ENCODE peak calls at places on chromosomes 2 and 18, in ten cellular contexts. One of them, this sample, is unnamed. For H3K4me1, the result is how much of the 10 kb centered on the place peaks cover.

GRCh38 chr2:236919209-236919608 is 166.5 kb upstream of the COPS8 start:
- DNase-seq in fibroblast of lung: peak
- DNase-seq in heart left ventricle: no peak
- DNase-seq in ascending aorta: no peak
- DNase-seq in K562: no peak
- DNase-seq in A549: peak
- DNase-seq in upper lobe of left lung: no peak
- DNase-seq in Karpas-422: no peak
- DNase-seq in GM23248: peak
- DNase-seq in stomach: no peak
- DNase-seq in this sample: no peak

GRCh38 chr2:29703336-29703735 is 218.1 kb downstream of the ALK start:
- DNase-seq in K562: no peak
- DNase-seq in upper lobe of left lung: no peak
- DNase-seq in Karpas-422: no peak
- DNase-seq in GM23248: no peak
- DNase-seq in ascending aorta: no peak
- DNase-seq in stomach: no peak
- DNase-seq in A549: no peak
- DNase-seq in heart left ventricle: no peak
- DNase-seq in fibroblast of lung: no peak
- DNase-seq in this sample: no peak

GRCh38 chr2:6877402-6878305 is at the start of gene RSAD2:
- DNase-seq in upper lobe of left lung: no peak
- DNase-seq in Karpas-422: no peak
- DNase-seq in K562: peak
- DNase-seq in fibroblast of lung: peak
- DNase-seq in ascending aorta: no peak
- DNase-seq in heart left ventricle: peak
- DNase-seq in GM23248: peak
- DNase-seq in A549: no peak
- DNase-seq in stomach: peak
- DNase-seq in this sample: no peak

GRCh38 chr2:3195865-3196504 is 181.6 kb downstream of the EIPR1 start:
- DNase-seq in GM23248: no peak
- DNase-seq in ascending aorta: no peak
- DNase-seq in fibroblast of lung: peak
- DNase-seq in heart left ventricle: no peak
- DNase-seq in stomach: no peak
- DNase-seq in upper lobe of left lung: no peak
- DNase-seq in K562: no peak
- DNase-seq in A549: no peak
- DNase-seq in Karpas-422: peak
- DNase-seq in this sample: no peak

GRCh38 chr2:73202156-73203054 is at the start of gene NOTO:
- DNase-seq in fibroblast of lung: no peak
- DNase-seq in K562: no peak
- DNase-seq in A549: no peak
- DNase-seq in Karpas-422: no peak
- DNase-seq in ascending aorta: no peak
- DNase-seq in upper lobe of left lung: peak
- DNase-seq in stomach: no peak
- DNase-seq in GM23248: peak
- DNase-seq in heart left ventricle: no peak
- DNase-seq in this sample: no peak

GRCh38 chr2:240435457-240435954 is at the start of gene GPC1:
- DNase-seq in upper lobe of left lung: peak
- DNase-seq in Karpas-422: peak
- DNase-seq in heart left ventricle: peak
- DNase-seq in stomach: peak
- DNase-seq in A549: peak
- DNase-seq in ascending aorta: peak
- DNase-seq in K562: peak
- DNase-seq in fibroblast of lung: peak
- DNase-seq in GM23248: peak
- DNase-seq in this sample: peak

GRCh38 chr2:20419007-20419576 is 27.8 kb upstream of the RHOB start:
- DNase-seq in A549: no peak
- DNase-seq in Karpas-422: no peak
- DNase-seq in stomach: peak
- DNase-seq in ascending aorta: peak
- DNase-seq in fibroblast of lung: no peak
- DNase-seq in K562: no peak
- DNase-seq in GM23248: peak
- DNase-seq in heart left ventricle: peak
- DNase-seq in upper lobe of left lung: no peak
- DNase-seq in this sample: peak

GRCh38 chr2:71250945-71251344 is 24.0 kb upstream of the PAIP2B start:
- DNase-seq in ascending aorta: no peak
- DNase-seq in upper lobe of left lung: peak
- DNase-seq in GM23248: no peak
- DNase-seq in A549: no peak
- DNase-seq in K562: no peak
- DNase-seq in Karpas-422: no peak
- DNase-seq in fibroblast of lung: no peak
- DNase-seq in heart left ventricle: no peak
- DNase-seq in stomach: no peak
- DNase-seq in this sample: no peak

GRCh38 chr18:13036622-13037320 is 45.6 kb downstream of the CEP192 start:
- DNase-seq in fibroblast of lung: peak
- DNase-seq in heart left ventricle: no peak
- DNase-seq in upper lobe of left lung: peak
- DNase-seq in Karpas-422: no peak
- DNase-seq in stomach: no peak
- DNase-seq in A549: no peak
- DNase-seq in K562: no peak
- DNase-seq in ascending aorta: no peak
- DNase-seq in GM23248: peak
- DNase-seq in this sample: no peak

GRCh38 chr2:218447072-218447471 is 28.1 kb downstream of the VIL1 start:
- DNase-seq in ascending aorta: no peak
- DNase-seq in GM23248: no peak
- DNase-seq in stomach: no peak
- DNase-seq in upper lobe of left lung: no peak
- DNase-seq in A549: no peak
- DNase-seq in fibroblast of lung: no peak
- DNase-seq in heart left ventricle: no peak
- DNase-seq in Karpas-422: no peak
- DNase-seq in K562: no peak
- DNase-seq in this sample: no peak
- H3K4me1 ChIP-seq in ascending aorta: under half
- H3K4me1 ChIP-seq in GM23248: under half
- H3K4me1 ChIP-seq in stomach: under half
- H3K4me1 ChIP-seq in upper lobe of left lung: under half
- H3K4me1 ChIP-seq in A549: under half
- H3K4me1 ChIP-seq in fibroblast of lung: under half
- H3K4me1 ChIP-seq in heart left ventricle: under half
- H3K4me1 ChIP-seq in Karpas-422: under half
- H3K4me1 ChIP-seq in K562: under half
- H3K4me1 ChIP-seq in this sample: under half

DNA sequence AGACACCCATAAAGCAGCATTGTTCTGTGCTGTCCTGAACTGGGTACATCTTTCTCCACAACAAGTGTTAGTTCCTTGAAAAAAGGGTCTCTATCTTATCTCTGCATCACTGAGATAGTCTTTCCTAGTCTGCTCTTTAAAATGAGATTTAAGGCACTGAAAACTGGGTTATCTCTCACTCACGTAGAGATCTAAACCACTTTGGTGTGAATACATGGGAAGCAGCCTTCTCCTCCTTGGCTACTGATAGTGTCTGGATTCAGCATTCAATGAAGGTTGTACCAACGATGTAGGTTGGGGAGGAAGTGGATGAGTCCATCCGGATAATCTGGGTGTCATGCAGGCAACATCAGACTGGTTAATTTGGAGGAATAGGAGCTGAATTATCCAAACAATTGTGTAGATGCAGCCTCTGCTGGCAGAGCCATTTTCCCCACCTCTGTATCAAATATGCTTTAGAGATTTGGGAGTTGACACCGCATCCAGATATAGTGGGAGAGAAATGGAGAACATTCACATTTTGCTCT is 15.9 kb upstream of the SIX3 start:
- DNase-seq in stomach: no peak
- DNase-seq in ascending aorta: no peak
- DNase-seq in fibroblast of lung: no peak
- DNase-seq in GM23248: no peak
- DNase-seq in Karpas-422: no peak
- DNase-seq in heart left ventricle: no peak
- DNase-seq in upper lobe of left lung: no peak
- DNase-seq in A549: no peak
- DNase-seq in K562: no peak
- DNase-seq in this sample: no peak
- H3K4me1 ChIP-seq in stomach: under half
- H3K4me1 ChIP-seq in ascending aorta: under half
- H3K4me1 ChIP-seq in fibroblast of lung: under half
- H3K4me1 ChIP-seq in GM23248: under half
- H3K4me1 ChIP-seq in Karpas-422: under half
- H3K4me1 ChIP-seq in heart left ventricle: under half
- H3K4me1 ChIP-seq in upper lobe of left lung: under half
- H3K4me1 ChIP-seq in A549: under half
- H3K4me1 ChIP-seq in K562: under half
- H3K4me1 ChIP-seq in this sample: under half

GRCh38 chr2:42971947-42972736 is 179.8 kb upstream of the HAAO start:
- DNase-seq in fibroblast of lung: peak
- DNase-seq in GM23248: peak
- DNase-seq in A549: no peak
- DNase-seq in K562: no peak
- DNase-seq in upper lobe of left lung: no peak
- DNase-seq in Karpas-422: no peak
- DNase-seq in heart left ventricle: no peak
- DNase-seq in stomach: no peak
- DNase-seq in ascending aorta: peak
- DNase-seq in this sample: no peak

GRCh38 chr2:42967959-42968674 is 175.7 kb upstream of the HAAO start:
- DNase-seq in heart left ventricle: peak
- DNase-seq in K562: peak
- DNase-seq in Karpas-422: no peak
- DNase-seq in GM23248: peak
- DNase-seq in upper lobe of left lung: no peak
- DNase-seq in A549: no peak
- DNase-seq in fibroblast of lung: peak
- DNase-seq in ascending aorta: peak
- DNase-seq in stomach: no peak
- DNase-seq in this sample: peak

GRCh38 chr2:42969231-42970150 is 177.1 kb upstream of the HAAO start:
- DNase-seq in ascending aorta: peak
- DNase-seq in GM23248: peak
- DNase-seq in heart left ventricle: no peak
- DNase-seq in K562: no peak
- DNase-seq in Karpas-422: no peak
- DNase-seq in fibroblast of lung: peak
- DNase-seq in upper lobe of left lung: no peak
- DNase-seq in stomach: no peak
- DNase-seq in A549: peak
- DNase-seq in this sample: peak

GRCh38 chr2:42971381-42971780 is 179.0 kb upstream of the HAAO start:
- DNase-seq in ascending aorta: peak
- DNase-seq in GM23248: no peak
- DNase-seq in A549: no peak
- DNase-seq in stomach: no peak
- DNase-seq in K562: no peak
- DNase-seq in fibroblast of lung: no peak
- DNase-seq in heart left ventricle: no peak
- DNase-seq in Karpas-422: no peak
- DNase-seq in upper lobe of left lung: no peak
- DNase-seq in this sample: no peak

GRCh38 chr2:42970151-42970550 is 177.8 kb upstream of the HAAO start:
- DNase-seq in fibroblast of lung: peak
- DNase-seq in heart left ventricle: no peak
- DNase-seq in upper lobe of left lung: no peak
- DNase-seq in ascending aorta: no peak
- DNase-seq in A549: no peak
- DNase-seq in Karpas-422: no peak
- DNase-seq in GM23248: peak
- DNase-seq in stomach: no peak
- DNase-seq in K562: no peak
- DNase-seq in this sample: no peak
- H3K4me1 ChIP-seq in fibroblast of lung: under half
- H3K4me1 ChIP-seq in heart left ventricle: under half
- H3K4me1 ChIP-seq in upper lobe of left lung: under half
- H3K4me1 ChIP-seq in ascending aorta: under half
- H3K4me1 ChIP-seq in A549: under half
- H3K4me1 ChIP-seq in Karpas-422: under half
- H3K4me1 ChIP-seq in GM23248: half or more
- H3K4me1 ChIP-seq in stomach: under half
- H3K4me1 ChIP-seq in K562: under half
- H3K4me1 ChIP-seq in this sample: under half

GRCh38 chr18:55272510-55273243 is 313.4 kb upstream of the CCDC68 start:
- DNase-seq in ascending aorta: peak
- DNase-seq in K562: no peak
- DNase-seq in stomach: no peak
- DNase-seq in fibroblast of lung: peak
- DNase-seq in Karpas-422: no peak
- DNase-seq in A549: no peak
- DNase-seq in heart left ventricle: no peak
- DNase-seq in upper lobe of left lung: no peak
- DNase-seq in GM23248: peak
- DNase-seq in this sample: no peak

GRCh38 chr18:55280515-55280914 is 307.5 kb downstream of the TCF4 start:
- DNase-seq in A549: no peak
- DNase-seq in GM23248: no peak
- DNase-seq in Karpas-422: no peak
- DNase-seq in ascending aorta: no peak
- DNase-seq in K562: no peak
- DNase-seq in heart left ventricle: no peak
- DNase-seq in fibroblast of lung: no peak
- DNase-seq in upper lobe of left lung: no peak
- DNase-seq in stomach: no peak
- DNase-seq in this sample: no peak

GRCh38 chr18:55269632-55270031 is 310.4 kb upstream of the CCDC68 start:
- DNase-seq in stomach: no peak
- DNase-seq in fibroblast of lung: no peak
- DNase-seq in upper lobe of left lung: no peak
- DNase-seq in K562: no peak
- DNase-seq in heart left ventricle: no peak
- DNase-seq in GM23248: peak
- DNase-seq in A549: no peak
- DNase-seq in Karpas-422: no peak
- DNase-seq in ascending aorta: no peak
- DNase-seq in this sample: no peak

DNA sequence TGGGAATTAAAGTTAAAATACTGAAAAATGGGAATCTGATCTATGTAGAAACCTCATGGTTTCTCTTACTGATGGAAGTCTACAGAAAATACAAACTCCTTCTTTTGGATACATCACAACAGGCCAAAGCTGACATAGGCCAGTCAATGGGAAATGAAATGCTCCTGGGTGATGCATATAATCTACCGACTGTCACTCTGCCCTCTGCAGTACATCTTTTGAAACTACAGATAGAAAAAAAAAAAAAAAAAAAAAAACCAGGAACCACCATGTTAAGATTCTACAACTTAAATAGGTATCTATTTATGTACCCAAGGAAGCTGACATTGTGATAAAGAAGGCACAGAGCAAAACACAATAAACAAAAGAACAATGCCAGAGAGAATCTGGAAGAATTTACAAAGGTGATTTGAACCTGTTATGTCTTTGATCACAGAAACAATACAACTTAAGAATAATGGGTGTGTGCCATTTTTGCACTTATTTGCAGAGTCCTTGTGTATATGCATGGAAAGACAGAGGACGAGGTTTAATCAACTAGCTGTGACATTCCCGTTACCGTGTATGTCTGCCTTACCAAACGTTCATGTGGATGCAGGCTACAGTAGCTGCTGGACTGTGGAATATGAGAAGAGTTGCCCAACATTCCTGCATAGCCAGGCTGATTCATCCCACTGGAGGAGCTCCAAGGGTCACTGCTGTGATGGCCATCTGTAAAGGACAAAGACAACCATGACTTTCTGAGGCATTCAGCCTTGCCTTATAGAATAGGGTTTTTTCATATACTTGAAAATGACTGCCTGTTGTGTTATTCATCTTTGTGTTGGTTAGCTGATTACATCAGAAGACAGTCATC is 312.7 kb downstream of the TCF4 start:
- DNase-seq in K562: peak
- DNase-seq in ascending aorta: peak
- DNase-seq in GM23248: peak
- DNase-seq in A549: peak
- DNase-seq in stomach: no peak
- DNase-seq in fibroblast of lung: peak
- DNase-seq in Karpas-422: peak
- DNase-seq in heart left ventricle: no peak
- DNase-seq in upper lobe of left lung: no peak
- DNase-seq in this sample: no peak
- H3K4me1 ChIP-seq in K562: under half
- H3K4me1 ChIP-seq in ascending aorta: under half
- H3K4me1 ChIP-seq in GM23248: under half
- H3K4me1 ChIP-seq in A549: under half
- H3K4me1 ChIP-seq in stomach: under half
- H3K4me1 ChIP-seq in fibroblast of lung: under half
- H3K4me1 ChIP-seq in Karpas-422: under half
- H3K4me1 ChIP-seq in heart left ventricle: under half
- H3K4me1 ChIP-seq in upper lobe of left lung: under half
- H3K4me1 ChIP-seq in this sample: under half